ENCODE peak calls at places on chromosomes 6 and 20, in eight cellular contexts. Z is EH; U is left lobe of liver; I is CD8-positive, alpha-beta memory T cell; Q is stimulated activated CD4-positive, alpha-beta T cell treated with anti-CD3 and anti-CD28 coated beads, TNF-alpha, amount 100 ng/mL, for 1 hour; Y is Daoy; X is mucosa of descending colon; L is adrenal gland. V is an unnamed sample.

GRCh38 chr20:17287503-17287902 is 60.7 kb downstream of the PCSK2 start:
- DNase-seq in Z (no peak), U (no peak), I (no peak), Q (no peak), Y (no peak), X (no peak), L (no peak), V (no peak)

GRCh38 chr20:20519269-20519668 is 151.4 kb downstream of the INSM1 start:
- DNase-seq in Z (no peak), U (no peak), I (no peak), Q (no peak), Y (no peak), X (no peak), L (no peak), V (peak; percentile 55)

GRCh38 chr6:43823879-43824740 is 54.1 kb downstream of the VEGFA start:
- DNase-seq in Z (peak; percentile 32), U (peak; percentile 93), I (peak; percentile 5), Q (no peak), Y (no peak), X (peak; percentile 58), L (no peak), V (peak; percentile 66)

GRCh38 chr20:44154521-44155001 is 32.4 kb downstream of the JPH2 start:
- DNase-seq in Z (peak; percentile 96), U (no peak), I (no peak), Q (no peak), Y (peak; percentile 50), X (no peak), L (no peak), V (no peak)

GRCh38 chr6:683742-684440 is 9.0 kb downstream of the EXOC2 start:
- DNase-seq in Z (peak; percentile 90), U (no peak), I (no peak), Q (no peak), Y (peak; percentile 81), X (peak; percentile 54), L (no peak), V (peak; percentile 27)

GRCh38 chr6:38686270-38687042 is 16.5 kb downstream of the GLO1 start:
- DNase-seq in Z (no peak), U (no peak), I (no peak), Q (no peak), Y (no peak), X (no peak), L (no peak), V (no peak)

GRCh38 chr6:43276180-43277082 is 21.6 kb upstream of the SLC22A7 start:
- DNase-seq in Z (no peak), U (peak; percentile 86), I (peak; percentile 63), Q (no peak), Y (no peak), X (peak; percentile 79), L (no peak), V (peak; percentile 86)

GRCh38 chr20:3164763-3165410 is 5.2 kb upstream of the FASTKD5 start:
- DNase-seq in Z (no peak), U (peak; percentile 41), I (no peak), Q (no peak), Y (no peak), X (no peak), L (no peak), V (no peak)

GRCh38 chr6:100568255-100568654 is 103.5 kb upstream of the SIM1 start:
- DNase-seq in Z (peak; percentile 44), U (no peak), I (no peak), Q (no peak), Y (no peak), X (no peak), L (no peak), V (no peak)

GRCh38 chr20:6887966-6888365 is 120.5 kb downstream of the BMP2 start:
- DNase-seq in Z (no peak), U (no peak), I (no peak), Q (no peak), Y (no peak), X (no peak), L (no peak), V (no peak)

GRCh38 chr6:111642463-111643158 is 36.9 kb upstream of the TRAF3IP2 start:
- DNase-seq in Z (peak; percentile 82), U (peak; percentile 79), I (no peak), Q (no peak), Y (peak; percentile 55), X (peak; percentile 79), L (peak; percentile 76), V (peak; percentile 84)

GRCh38 chr6:134797400-134798113 is 152.3 kb downstream of the ALDH8A1 start:
- DNase-seq in Z (no peak), U (no peak), I (no peak), Q (no peak), Y (no peak), X (no peak), L (no peak), V (no peak)

V was measured in colonic mucosa.